ENCODE peak calls at places on chromosomes 16 and 17, in five cellular contexts. D is AG08395; M is HEK293T; G is HFFc6; R is activated T-cell treated with anti-CD3 and anti-CD28 coated beads, Interleukin-2, amount 50 U/mL, for 72 hours. C is an unnamed sample.

GRCh38 chr16:52497067-52497816 is 49.7 kb downstream of the TOX3 start:
- DNase-seq in R (no peak), M (no peak), D (no peak), G (no peak), C (no peak)

GRCh38 chr17:37490638-37491614 is 1.2 kb downstream of the DUSP14 start:
- DNase-seq in G (peak; percentile 84), D (peak; percentile 83), M (peak; percentile 33), R (no peak), C (peak; percentile 87)

GRCh38 chr16:20851601-20852000 is 45.3 kb downstream of the REXO5 start:
- DNase-seq in M (no peak), D (peak; percentile 87), G (peak; percentile 79), R (no peak), C (peak; percentile 51)

GRCh38 chr16:29714972-29715371 is 30.8 kb downstream of the C16orf54 start:
- DNase-seq in G (no peak), M (no peak), D (no peak), R (no peak), C (no peak)

GRCh38 chr17:42460371-42460770 is 1.7 kb downstream of the ATP6V0A1 start:
- DNase-seq in D (no peak), G (no peak), M (no peak), R (no peak), C (no peak)

GRCh38 chr16:84700518-84701277 is 898 bp downstream of the USP10 start:
- DNase-seq in M (no peak), R (peak; percentile 39), G (no peak), D (peak; percentile 10), C (peak; percentile 30)

GRCh38 chr16:66298571-66299120 is 67.8 kb upstream of the CDH5 start:
- DNase-seq in M (no peak), G (no peak), D (no peak), R (no peak), C (no peak)

GRCh38 chr17:35817196-35817595 is 7.9 kb downstream of the TAF15 start:
- DNase-seq in M (no peak), R (no peak), D (no peak), G (no peak), C (no peak)

GRCh38 chr16:86806181-86806837 is 228.0 kb downstream of the FOXL1 start:
- DNase-seq in M (no peak), G (no peak), D (no peak), R (no peak), C (no peak)

GRCh38 chr17:3835410-3836229 is 10.4 kb downstream of the NCBP3 start:
- DNase-seq in R (no peak), D (no peak), G (no peak), M (no peak), C (no peak)

GRCh38 chr16:1424028-1424427 is 3.5 kb upstream of the UQCC4 start:
- DNase-seq in D (no peak), M (no peak), G (no peak), R (no peak), C (no peak)

GRCh38 chr16:48291754-48292153 is 44.4 kb upstream of the ABCC11 start:
- DNase-seq in R (no peak), G (no peak), D (no peak), M (no peak), C (no peak)

GRCh38 chr17:58488428-58488890 is 251 bp upstream of the HSF5 start:
- DNase-seq in G (no peak), R (no peak), D (no peak), M (no peak), C (no peak)

GRCh38 chr16:67529639-67530012 is 997 bp downstream of the RIPOR1 start:
- DNase-seq in D (no peak), M (no peak), R (no peak), G (no peak), C (no peak)

GRCh38 chr17:29069526-29070041 is 26.6 kb downstream of the PIPOX start:
- DNase-seq in R (no peak), D (no peak), G (no peak), M (no peak), C (no peak)

GRCh38 chr17:39231587-39232551 is 6.1 kb upstream of the STAC2 start:
- DNase-seq in R (peak; percentile 68), G (peak; percentile 21), D (peak; percentile 77), M (peak; percentile 63), C (peak; percentile 89)

GRCh38 chr17:43908111-43908721 is 880 bp upstream of the MPP2 start:
- DNase-seq in M (peak; percentile 80), D (peak; percentile 92), R (peak; percentile 55), G (peak; percentile 50), C (peak; percentile 84)

GRCh38 chr16:5064915-5065314 is 841 bp downstream of the C16orf89 start:
- DNase-seq in D (no peak), M (no peak), G (no peak), R (no peak), C (no peak)

GRCh38 chr17:71441098-71441497 is 679.7 kb upstream of the SOX9 start:
- DNase-seq in M (peak; percentile 14), G (peak; percentile 91), R (no peak), D (peak; percentile 69), C (peak; percentile 34)

GRCh38 chr16:19804538-19805323 is 79.9 kb downstream of the GPRC5B start:
- DNase-seq in G (no peak), M (no peak), D (no peak), R (peak; percentile 8), C (no peak)

GRCh38 chr17:74325743-74326379 is at the start of gene KIF19:
- DNase-seq in G (no peak), D (peak; percentile 25), R (peak; percentile 70), M (no peak), C (no peak)

GRCh38 chr16:17063156-17063555 is 407.6 kb downstream of the XYLT1 start:
- DNase-seq in G (no peak), R (no peak), M (no peak), D (no peak), C (no peak)

GRCh38 chr16:29899516-29900101 is at the start of gene SEZ6L2:
- DNase-seq in R (peak; percentile 15), M (peak; percentile 94), G (peak; percentile 28), D (peak; percentile 84), C (peak; percentile 60)

GRCh38 chr17:59426031-59426430 is 94.6 kb downstream of the YPEL2 start:
- DNase-seq in M (no peak), R (no peak), G (no peak), D (no peak), C (no peak)

GRCh38 chr17:80980397-80981061 is 11.1 kb upstream of the CHMP6 start:
- DNase-seq in M (no peak), G (peak; percentile 39), R (no peak), D (no peak), C (no peak)

GRCh38 chr17:64146418-64147109 is 16.6 kb upstream of the ERN1 start:
- DNase-seq in G (peak; percentile 41), M (no peak), D (peak; percentile 46), R (no peak), C (peak; percentile 56)

GRCh38 chr17:15220785-15221184 is 44.3 kb downstream of the PMP22 start:
- DNase-seq in D (peak; percentile 37), R (no peak), G (no peak), M (no peak), C (no peak)

GRCh38 chr16:71297252-71297651 is 8.1 kb upstream of the CMTR2 start:
- DNase-seq in R (no peak), M (no peak), G (no peak), D (no peak), C (no peak)

GRCh38 chr17:694239-694638 is 20.4 kb downstream of the VPS53 start:
- DNase-seq in M (no peak), R (no peak), D (peak; percentile 87), G (peak; percentile 99), C (peak; percentile 77)

GRCh38 chr16:50338371-50339231 is 30.2 kb downstream of the BRD7 start:
- DNase-seq in M (no peak), G (no peak), D (no peak), R (peak; percentile 57), C (no peak)

GRCh38 chr16:58490100-58490499 is 9.8 kb upstream of the NDRG4 start:
- DNase-seq in G (no peak), R (no peak), M (no peak), D (no peak), C (no peak)

GRCh38 chr17:31690118-31690517 is 168.9 kb downstream of the COPRS start:
- DNase-seq in D (no peak), G (peak; percentile 71), R (no peak), M (no peak), C (no peak)

GRCh38 chr17:45639297-45639849 is 144.7 kb upstream of the CRHR1 start:
- DNase-seq in G (no peak), M (no peak), R (no peak), D (peak; percentile 55), C (no peak)

GRCh38 chr16:83912152-83912948 is 13.4 kb downstream of the MLYCD start:
- DNase-seq in R (no peak), D (no peak), G (no peak), M (no peak), C (no peak)

GRCh38 chr17:78493455-78494188 is 83.6 kb downstream of the DNAH17 start:
- DNase-seq in G (no peak), R (no peak), D (no peak), M (no peak), C (no peak)

C was measured in hepatic stellate cell.